ENCODE peak calls at places on chromosomes 1 and 21, in six cellular contexts. One of them, this sample, is unnamed.

GRCh38 chr21:32413697-32414578 is 1.4 kb downstream of the EVA1C start:
- DNase-seq in stomach: no peak
- DNase-seq in IMR-90: no peak
- DNase-seq in fibroblast of lung: peak; percentile 67
- DNase-seq in thoracic aorta: no peak
- DNase-seq in endothelial cell of umbilical vein: peak; percentile 68
- DNase-seq in this sample: peak; percentile 41

GRCh38 chr21:38012700-38013099 is 96.4 kb upstream of the KCNJ6 start:
- DNase-seq in stomach: no peak
- DNase-seq in IMR-90: no peak
- DNase-seq in fibroblast of lung: no peak
- DNase-seq in thoracic aorta: no peak
- DNase-seq in endothelial cell of umbilical vein: no peak
- DNase-seq in this sample: no peak

GRCh38 chr1:160030657-160031367 is 978 bp downstream of the PIGM start:
- DNase-seq in stomach: no peak
- DNase-seq in IMR-90: no peak
- DNase-seq in fibroblast of lung: no peak
- DNase-seq in thoracic aorta: no peak
- DNase-seq in endothelial cell of umbilical vein: no peak
- DNase-seq in this sample: peak; percentile 22

GRCh38 chr1:25568090-25568833 is 24.9 kb downstream of the LDLRAP1 start:
- DNase-seq in stomach: peak; percentile 43
- DNase-seq in IMR-90: peak; percentile 63
- DNase-seq in fibroblast of lung: peak; percentile 71
- DNase-seq in thoracic aorta: peak; percentile 51
- DNase-seq in endothelial cell of umbilical vein: peak; percentile 29
- DNase-seq in this sample: peak; percentile 78

GRCh38 chr21:19463966-19464365 is 1060.4 kb upstream of the TMPRSS15 start:
- DNase-seq in stomach: no peak
- DNase-seq in IMR-90: no peak
- DNase-seq in fibroblast of lung: no peak
- DNase-seq in thoracic aorta: no peak
- DNase-seq in endothelial cell of umbilical vein: no peak
- DNase-seq in this sample: no peak

GRCh38 chr1:104856091-104856490 is 1106.4 kb downstream of the AMY1C start:
- DNase-seq in stomach: no peak
- DNase-seq in IMR-90: no peak
- DNase-seq in fibroblast of lung: no peak
- DNase-seq in thoracic aorta: no peak
- DNase-seq in endothelial cell of umbilical vein: no peak
- DNase-seq in this sample: no peak

GRCh38 chr1:22174446-22174845 is 31.5 kb upstream of the WNT4 start:
- DNase-seq in stomach: no peak
- DNase-seq in IMR-90: no peak
- DNase-seq in fibroblast of lung: no peak
- DNase-seq in thoracic aorta: no peak
- DNase-seq in endothelial cell of umbilical vein: no peak
- DNase-seq in this sample: no peak

GRCh38 chr1:83857108-83857507 is 141.8 kb downstream of the TTLL7 start:
- DNase-seq in stomach: no peak
- DNase-seq in IMR-90: peak; percentile 28
- DNase-seq in fibroblast of lung: peak; percentile 81
- DNase-seq in thoracic aorta: no peak
- DNase-seq in endothelial cell of umbilical vein: peak; percentile 24
- DNase-seq in this sample: no peak

GRCh38 chr1:205945056-205945455 is 1.8 kb upstream of the SLC26A9 start:
- DNase-seq in stomach: no peak
- DNase-seq in IMR-90: no peak
- DNase-seq in fibroblast of lung: no peak
- DNase-seq in thoracic aorta: no peak
- DNase-seq in endothelial cell of umbilical vein: no peak
- DNase-seq in this sample: no peak

GRCh38 chr21:33985117-33986050 is 69.8 kb upstream of the ATP5PO start:
- DNase-seq in stomach: no peak
- DNase-seq in IMR-90: no peak
- DNase-seq in fibroblast of lung: no peak
- DNase-seq in thoracic aorta: no peak
- DNase-seq in endothelial cell of umbilical vein: no peak
- DNase-seq in this sample: no peak
- TF ChIP-seq CTCF in stomach: no peak
- TF ChIP-seq CTCF in IMR-90: no peak
- TF ChIP-seq CTCF in fibroblast of lung: no peak
- TF ChIP-seq CTCF in thoracic aorta: no peak
- TF ChIP-seq CTCF in endothelial cell of umbilical vein: no peak
- TF ChIP-seq CTCF in this sample: no peak

DNA sequence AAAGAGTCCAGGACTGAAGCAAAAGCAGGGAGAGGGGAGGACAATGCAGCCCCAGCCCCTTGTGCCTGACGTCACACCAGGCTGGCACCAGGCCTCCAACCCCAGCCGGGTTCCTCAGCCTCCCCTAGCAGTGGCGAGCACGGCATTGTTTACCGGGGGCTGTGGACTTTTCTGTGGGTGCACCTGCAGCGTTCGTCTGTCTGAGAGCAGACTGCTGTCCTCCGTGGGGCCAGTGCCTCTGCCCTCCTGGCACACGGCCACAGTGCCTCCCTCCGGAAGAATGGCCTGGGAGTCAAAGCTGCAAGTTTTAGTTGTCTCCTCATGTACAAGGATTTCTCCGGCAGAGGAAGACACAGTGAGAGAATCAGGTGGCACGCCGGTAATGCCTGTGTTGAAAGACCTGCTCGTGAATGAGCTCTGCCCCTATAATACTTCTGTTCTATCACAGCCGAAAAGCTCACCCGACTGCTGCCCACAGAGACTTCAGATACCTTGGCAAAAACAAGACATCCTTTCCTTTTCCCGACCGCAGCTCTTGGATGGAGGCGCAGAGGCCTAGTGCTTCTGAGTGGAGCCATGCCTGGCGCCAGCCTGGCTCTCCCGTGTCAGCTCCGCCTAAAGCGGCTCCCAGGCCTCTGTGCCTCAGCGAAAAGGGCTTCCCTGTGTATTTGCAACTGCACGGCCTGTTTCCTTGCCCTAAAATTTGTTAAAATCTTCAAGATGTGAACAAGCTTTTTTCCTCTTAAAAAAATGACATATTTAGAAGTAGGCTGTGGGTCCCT is 71.4 kb downstream of the AGPAT3 start:
- DNase-seq in stomach: no peak
- DNase-seq in IMR-90: no peak
- DNase-seq in fibroblast of lung: no peak
- DNase-seq in thoracic aorta: no peak
- DNase-seq in endothelial cell of umbilical vein: no peak
- DNase-seq in this sample: no peak
- H3K27ac ChIP-seq in stomach: peak overlapping the region; percentile 33
- H3K27ac ChIP-seq in IMR-90: no peak overlapping the region
- H3K27ac ChIP-seq in fibroblast of lung: peak overlapping the region; percentile 8
- H3K27ac ChIP-seq in thoracic aorta: peak overlapping the region; percentile 70
- H3K27ac ChIP-seq in endothelial cell of umbilical vein: no peak overlapping the region
- H3K27ac ChIP-seq in this sample: no peak overlapping the region

GRCh38 chr1:41353744-41354143 is 7.5 kb upstream of the FOXO6 start:
- DNase-seq in stomach: no peak
- DNase-seq in IMR-90: no peak
- DNase-seq in fibroblast of lung: no peak
- DNase-seq in thoracic aorta: no peak
- DNase-seq in endothelial cell of umbilical vein: no peak
- DNase-seq in this sample: no peak
- H3K27me3 ChIP-seq in stomach: no peaks in the 10 kb centered on the region
- H3K27me3 ChIP-seq in IMR-90: peaks cover 40% of the 10 kb centered on the region
- H3K27me3 ChIP-seq in fibroblast of lung: no peaks in the 10 kb centered on the region
- H3K27me3 ChIP-seq in thoracic aorta: no peaks in the 10 kb centered on the region
- H3K27me3 ChIP-seq in endothelial cell of umbilical vein: peaks cover 4% of the 10 kb centered on the region
- H3K27me3 ChIP-seq in this sample: peaks cover 6% of the 10 kb centered on the region

DNA sequence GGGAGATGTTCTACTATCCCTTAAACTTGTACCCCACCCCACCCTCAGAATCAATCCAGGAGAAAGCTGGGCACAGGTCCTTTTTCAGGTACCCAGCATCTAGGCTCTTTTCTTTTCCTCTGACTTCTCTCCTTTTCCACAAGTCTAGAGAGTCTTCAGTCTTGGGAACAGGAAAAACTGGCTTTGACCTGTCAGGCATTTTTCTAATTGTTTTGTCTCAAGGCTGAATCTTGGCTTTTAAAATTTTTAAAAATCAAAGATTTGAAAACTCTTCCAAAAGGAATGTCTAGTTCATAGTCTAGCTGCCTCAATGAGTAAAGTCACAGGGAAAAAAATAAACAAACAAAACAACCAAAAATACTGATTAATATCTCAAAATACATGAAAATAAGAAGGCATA is 161.5 kb downstream of the HFM1 start:
- DNase-seq in stomach: no peak
- DNase-seq in IMR-90: no peak
- DNase-seq in fibroblast of lung: no peak
- DNase-seq in thoracic aorta: no peak
- DNase-seq in endothelial cell of umbilical vein: no peak
- DNase-seq in this sample: no peak
- TF ChIP-seq CTCF in stomach: no peak
- TF ChIP-seq CTCF in IMR-90: no peak
- TF ChIP-seq CTCF in fibroblast of lung: no peak
- TF ChIP-seq CTCF in thoracic aorta: no peak
- TF ChIP-seq CTCF in endothelial cell of umbilical vein: no peak
- TF ChIP-seq CTCF in this sample: no peak

DNA sequence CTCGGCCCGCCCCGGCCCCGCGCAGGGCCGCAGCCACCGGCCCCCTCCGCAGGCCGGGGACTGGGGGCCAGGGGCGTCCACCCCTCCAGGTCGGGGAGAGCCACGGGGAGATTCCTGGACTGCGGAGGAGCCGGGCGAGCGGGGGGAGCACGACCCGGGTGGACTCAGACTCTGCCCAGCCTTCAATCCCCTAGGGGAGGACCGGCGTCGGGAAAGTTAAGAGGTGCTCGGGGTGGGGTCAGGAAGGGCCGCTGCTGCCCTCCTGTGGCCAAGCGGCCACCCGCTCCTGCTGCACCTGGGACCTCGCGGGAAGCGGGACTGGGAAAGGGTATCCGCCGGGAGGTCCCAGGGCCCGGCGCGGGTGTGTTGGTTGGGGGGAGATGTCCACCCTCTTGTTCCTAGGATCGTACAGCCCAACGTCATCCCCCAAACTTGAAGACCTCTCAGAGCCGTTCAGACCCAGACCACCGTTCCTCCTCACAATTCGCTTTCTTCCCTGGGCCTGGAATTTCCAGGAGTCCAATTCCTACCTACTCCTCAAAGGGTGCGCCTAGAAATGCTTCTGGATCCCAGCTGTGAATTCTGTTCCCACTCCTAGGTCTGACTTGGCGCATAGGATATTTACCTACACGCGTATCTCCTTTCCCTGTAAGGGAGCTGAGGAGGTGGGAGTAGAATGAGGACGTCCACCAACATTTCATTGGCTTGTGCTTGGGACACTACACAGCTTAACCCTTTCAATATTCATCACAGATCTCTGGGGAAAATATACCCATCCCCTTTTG is 482 bp upstream of the RHOC start:
- DNase-seq in stomach: peak; percentile 89
- DNase-seq in IMR-90: peak; percentile 85
- DNase-seq in fibroblast of lung: peak; percentile 89
- DNase-seq in thoracic aorta: peak; percentile 66
- DNase-seq in endothelial cell of umbilical vein: peak; percentile 88
- DNase-seq in this sample: peak; percentile 91
- H3K27ac ChIP-seq in stomach: peak overlapping the region; percentile 98
- H3K27ac ChIP-seq in IMR-90: peak overlapping the region; percentile 81
- H3K27ac ChIP-seq in fibroblast of lung: no peak overlapping the region
- H3K27ac ChIP-seq in thoracic aorta: peak overlapping the region; percentile 95
- H3K27ac ChIP-seq in endothelial cell of umbilical vein: peak overlapping the region; percentile 88
- H3K27ac ChIP-seq in this sample: peak overlapping the region; percentile 99

GRCh38 chr1:209830722-209831121 is 3.0 kb downstream of the UTP25 start:
- DNase-seq in stomach: no peak
- DNase-seq in IMR-90: no peak
- DNase-seq in fibroblast of lung: no peak
- DNase-seq in thoracic aorta: no peak
- DNase-seq in endothelial cell of umbilical vein: no peak
- DNase-seq in this sample: no peak
- H3K27me3 ChIP-seq in stomach: no peaks in the 10 kb centered on the region
- H3K27me3 ChIP-seq in IMR-90: no peaks in the 10 kb centered on the region
- H3K27me3 ChIP-seq in fibroblast of lung: no peaks in the 10 kb centered on the region
- H3K27me3 ChIP-seq in thoracic aorta: no peaks in the 10 kb centered on the region
- H3K27me3 ChIP-seq in endothelial cell of umbilical vein: no peaks in the 10 kb centered on the region
- H3K27me3 ChIP-seq in this sample: no peaks in the 10 kb centered on the region

GRCh38 chr1:33220701-33221384 is 35.4 kb upstream of the ZNF362 start:
- DNase-seq in stomach: peak; percentile 42
- DNase-seq in IMR-90: no peak
- DNase-seq in fibroblast of lung: no peak
- DNase-seq in thoracic aorta: no peak
- DNase-seq in endothelial cell of umbilical vein: no peak
- DNase-seq in this sample: no peak

GRCh38 chr1:33221385-33221758 is 34.9 kb upstream of the ZNF362 start:
- DNase-seq in stomach: no peak
- DNase-seq in IMR-90: no peak
- DNase-seq in fibroblast of lung: peak; percentile 16
- DNase-seq in thoracic aorta: no peak
- DNase-seq in endothelial cell of umbilical vein: no peak
- DNase-seq in this sample: no peak

GRCh38 chr1:33222381-33222780 is 33.9 kb upstream of the ZNF362 start:
- DNase-seq in stomach: no peak
- DNase-seq in IMR-90: no peak
- DNase-seq in fibroblast of lung: no peak
- DNase-seq in thoracic aorta: no peak
- DNase-seq in endothelial cell of umbilical vein: no peak
- DNase-seq in this sample: no peak

GRCh38 chr1:33224166-33224707 is 32.1 kb upstream of the ZNF362 start:
- DNase-seq in stomach: no peak
- DNase-seq in IMR-90: no peak
- DNase-seq in fibroblast of lung: no peak
- DNase-seq in thoracic aorta: no peak
- DNase-seq in endothelial cell of umbilical vein: no peak
- DNase-seq in this sample: no peak

DNA sequence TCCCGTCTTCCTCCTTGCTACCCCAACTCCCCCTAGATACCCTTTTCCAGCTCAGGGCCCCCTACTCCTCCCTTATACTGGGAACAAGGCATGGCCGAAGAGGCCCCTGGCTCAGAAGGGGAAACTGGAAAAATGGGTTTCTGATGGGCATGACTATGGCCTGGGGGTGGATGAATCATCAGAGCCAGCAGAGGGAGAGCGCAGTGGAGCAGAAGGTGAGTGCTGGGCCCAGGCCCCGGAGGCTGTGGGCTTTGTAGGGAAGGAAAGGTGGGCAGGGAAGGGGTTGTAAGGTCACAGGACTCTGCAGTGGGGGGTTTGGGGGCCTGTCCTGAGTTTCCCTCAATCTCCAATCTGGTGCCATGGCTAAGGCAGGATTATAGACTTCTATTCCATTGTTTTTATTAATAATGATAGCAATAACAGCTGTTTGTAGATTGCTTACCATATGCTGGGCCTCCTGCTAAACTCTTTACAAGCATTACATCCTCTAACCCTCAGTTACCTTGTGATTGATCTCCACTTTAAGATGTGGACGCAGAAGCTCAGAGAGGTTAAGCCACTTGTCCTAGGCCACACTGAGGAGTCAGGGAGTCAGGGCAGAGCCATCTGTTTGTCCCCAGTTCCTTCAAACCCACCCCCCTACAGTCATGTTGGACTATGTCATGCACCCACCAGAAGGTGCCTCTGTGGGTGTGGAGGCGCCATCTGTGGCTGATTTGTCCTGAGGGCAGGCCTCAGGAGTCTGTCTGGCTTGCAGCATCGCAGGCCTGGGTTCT is 36.2 kb upstream of the ZNF362 start:
- DNase-seq in stomach: no peak
- DNase-seq in IMR-90: peak; percentile 45
- DNase-seq in fibroblast of lung: no peak
- DNase-seq in thoracic aorta: no peak
- DNase-seq in endothelial cell of umbilical vein: no peak
- DNase-seq in this sample: no peak
- TF ChIP-seq CTCF in stomach: no peak
- TF ChIP-seq CTCF in IMR-90: no peak
- TF ChIP-seq CTCF in fibroblast of lung: no peak
- TF ChIP-seq CTCF in thoracic aorta: no peak
- TF ChIP-seq CTCF in endothelial cell of umbilical vein: no peak
- TF ChIP-seq CTCF in this sample: no peak

GRCh38 chr1:28365864-28366263 is 3.7 kb upstream of the PHACTR4 start:
- DNase-seq in stomach: no peak
- DNase-seq in IMR-90: no peak
- DNase-seq in fibroblast of lung: no peak
- DNase-seq in thoracic aorta: no peak
- DNase-seq in endothelial cell of umbilical vein: no peak
- DNase-seq in this sample: peak; percentile 3
- H3K27ac ChIP-seq in stomach: no peak overlapping the region
- H3K27ac ChIP-seq in IMR-90: no peak overlapping the region
- H3K27ac ChIP-seq in fibroblast of lung: no peak overlapping the region
- H3K27ac ChIP-seq in thoracic aorta: no peak overlapping the region
- H3K27ac ChIP-seq in endothelial cell of umbilical vein: no peak overlapping the region
- H3K27ac ChIP-seq in this sample: no peak overlapping the region

This sample was measured in tibial artery.